ENCODE peak calls at places on chromosomes 6 and 20, in five cellular contexts. X, Z, W, G and J are unnamed samples.

GRCh38 chr6:108621117-108621516 is 60.4 kb downstream of the FOXO3 start:
- DNase-seq in Z (peak), G (peak), W (peak), X (peak), J (peak)

GRCh38 chr20:34522969-34523871 is 7.0 kb downstream of the DYNLRB1 start:
- DNase-seq in W (peak), Z (peak), G (peak), X (peak), J (peak)

GRCh38 chr20:50373674-50374286 is 136.4 kb upstream of the PTPN1 start:
- DNase-seq in G (peak), Z (no peak), W (peak), X (no peak), J (no peak)

GRCh38 chr6:157244780-157245179 is 78.5 kb downstream of the TMEM242 start:
- DNase-seq in G (no peak), X (no peak), Z (no peak), W (no peak), J (no peak)

GRCh38 chr20:48041078-48041780 is 255.9 kb upstream of the SULF2 start:
- DNase-seq in W (no peak), X (no peak), Z (no peak), G (no peak), J (no peak)

GRCh38 chr6:24520929-24521546 is 26.3 kb downstream of the ALDH5A1 start:
- DNase-seq in X (peak), W (peak), G (peak), Z (peak), J (peak)

GRCh38 chr6:17225767-17226166 is 55.4 kb upstream of the RBM24 start:
- DNase-seq in W (no peak), Z (no peak), X (no peak), G (no peak), J (no peak)

GRCh38 chr6:112117554-112117953 is 30.2 kb downstream of the FAM229B start:
- DNase-seq in Z (peak), G (peak), X (peak), W (peak), J (no peak)

GRCh38 chr6:43948527-43949450 is 178.5 kb downstream of the MRPL14 start:
- DNase-seq in W (no peak), Z (peak), G (no peak), X (no peak), J (peak)

GRCh38 chr6:7110092-7110792 is 2.5 kb downstream of the RREB1 start:
- DNase-seq in W (no peak), G (no peak), X (no peak), Z (no peak), J (no peak)

GRCh38 chr20:16661738-16662137 is 68.1 kb upstream of the SNRPB2 start:
- DNase-seq in W (no peak), G (peak), X (no peak), Z (no peak), J (no peak)

GRCh38 chr6:118467181-118467580 is 80.9 kb upstream of the PLN start:
- DNase-seq in X (no peak), G (no peak), Z (no peak), W (no peak), J (no peak)